ENCODE peak calls at places on chromosomes 2 and 18, in seven cellular contexts. T, Z, L, X, K, W and S are unnamed samples.

GRCh38 chr2:182924311-182924710 is 57.9 kb upstream of the FRZB start:
- DNase-seq in L (no peak), T (peak), K (no peak), Z (peak), W (no peak), X (no peak), S (no peak)

GRCh38 chr2:88253375-88253774 is 83.2 kb downstream of the THNSL2 start:
- DNase-seq in Z (no peak), W (no peak), X (no peak), K (no peak), T (no peak), L (no peak), S (no peak)

GRCh38 chr2:6880200-6880733 is 2.7 kb downstream of the RSAD2 start:
- DNase-seq in L (no peak), X (no peak), W (no peak), Z (no peak), K (no peak), T (no peak), S (no peak)

GRCh38 chr18:59659486-59660187 is 37.6 kb downstream of the CCBE1 start:
- DNase-seq in X (no peak), Z (peak), T (no peak), W (no peak), K (no peak), L (no peak), S (no peak)

GRCh38 chr2:237998530-237998929 is 31.7 kb downstream of the UBE2F start:
- DNase-seq in Z (no peak), T (no peak), K (no peak), L (no peak), X (no peak), W (no peak), S (no peak)

GRCh38 chr2:207230261-207231105 is 64.7 kb upstream of the KLF7 start:
- DNase-seq in X (peak), T (no peak), Z (peak), W (no peak), K (no peak), L (no peak), S (no peak)

GRCh38 chr2:217737127-217737526 is 265.7 kb downstream of the TNS1 start:
- DNase-seq in Z (no peak), K (no peak), X (no peak), T (no peak), W (no peak), L (no peak), S (no peak)

GRCh38 chr18:23934252-23934651 is 80.3 kb upstream of the TTC39C start:
- DNase-seq in L (no peak), T (no peak), X (no peak), K (no peak), W (no peak), Z (no peak), S (no peak)

GRCh38 chr2:220096406-220096805 is 469.0 kb downstream of the SLC4A3 start:
- DNase-seq in Z (no peak), K (no peak), W (no peak), X (no peak), T (no peak), L (no peak), S (no peak)

GRCh38 chr2:182023235-182023634 is 37.6 kb downstream of the PPP1R1C start:
- DNase-seq in X (peak), L (no peak), T (no peak), W (no peak), K (no peak), Z (no peak), S (no peak)